ENCODE peak calls at places on chromosomes 7 and 10, in four cellular contexts. One of them, this sample, is unnamed.

GRCh38 chr10:34186740-34187139 is 628.4 kb downstream of the PARD3 start:
- DNase-seq in cardiac fibroblast: no peak
- DNase-seq in body of pancreas: no peak
- DNase-seq in Calu3: no peak
- DNase-seq in this sample: no peak

GRCh38 chr10:5490698-5491464 is 8.5 kb downstream of the CALML5 start:
- DNase-seq in cardiac fibroblast: no peak
- DNase-seq in body of pancreas: no peak
- DNase-seq in Calu3: no peak
- DNase-seq in this sample: no peak

GRCh38 chr10:28253174-28253783 is 49.6 kb downstream of the MPP7 start:
- DNase-seq in cardiac fibroblast: no peak
- DNase-seq in body of pancreas: no peak
- DNase-seq in Calu3: no peak
- DNase-seq in this sample: no peak

GRCh38 chr7:36951257-36951697 is 227.0 kb upstream of the AOAH start:
- DNase-seq in cardiac fibroblast: no peak
- DNase-seq in body of pancreas: no peak
- DNase-seq in Calu3: no peak
- DNase-seq in this sample: no peak

GRCh38 chr7:78924581-78924980 is 528.9 kb downstream of the MAGI2 start:
- DNase-seq in cardiac fibroblast: peak
- DNase-seq in body of pancreas: no peak
- DNase-seq in Calu3: peak
- DNase-seq in this sample: peak

GRCh38 chr10:70930251-70931000 is 42.1 kb upstream of the PCBD1 start:
- DNase-seq in cardiac fibroblast: no peak
- DNase-seq in body of pancreas: no peak
- DNase-seq in Calu3: no peak
- DNase-seq in this sample: no peak

GRCh38 chr10:24418532-24418931 is 209.6 kb downstream of the KIAA1217 start:
- DNase-seq in cardiac fibroblast: peak
- DNase-seq in body of pancreas: no peak
- DNase-seq in Calu3: no peak
- DNase-seq in this sample: no peak

GRCh38 chr10:79108728-79109127 is 40.0 kb downstream of the ZMIZ1 start:
- DNase-seq in cardiac fibroblast: no peak
- DNase-seq in body of pancreas: no peak
- DNase-seq in Calu3: no peak
- DNase-seq in this sample: no peak

GRCh38 chr10:48839809-48840679 is 99.6 kb downstream of the LRRC18 start:
- DNase-seq in cardiac fibroblast: no peak
- DNase-seq in body of pancreas: no peak
- DNase-seq in Calu3: no peak
- DNase-seq in this sample: no peak

GRCh38 chr7:93159490-93159889 is 11.3 kb upstream of the SAMD9L start:
- DNase-seq in cardiac fibroblast: peak
- DNase-seq in body of pancreas: no peak
- DNase-seq in Calu3: no peak
- DNase-seq in this sample: no peak

GRCh38 chr10:15897282-15897681 is 37.0 kb upstream of the MINDY3 start:
- DNase-seq in cardiac fibroblast: peak
- DNase-seq in body of pancreas: no peak
- DNase-seq in Calu3: no peak
- DNase-seq in this sample: peak

GRCh38 chr7:28551311-28551710 is 139.0 kb downstream of the CREB5 start:
- DNase-seq in cardiac fibroblast: no peak
- DNase-seq in body of pancreas: no peak
- DNase-seq in Calu3: no peak
- DNase-seq in this sample: no peak

GRCh38 chr7:43647772-43648643 is 65.1 kb downstream of the STK17A start:
- DNase-seq in cardiac fibroblast: peak
- DNase-seq in body of pancreas: peak
- DNase-seq in Calu3: peak
- DNase-seq in this sample: peak

GRCh38 chr7:135930565-135931423 is 46.4 kb downstream of the MTPN start:
- DNase-seq in cardiac fibroblast: peak
- DNase-seq in body of pancreas: no peak
- DNase-seq in Calu3: no peak
- DNase-seq in this sample: peak

GRCh38 chr10:100286051-100287033 is at the start of gene BLOC1S2:
- DNase-seq in cardiac fibroblast: peak
- DNase-seq in body of pancreas: peak
- DNase-seq in Calu3: peak
- DNase-seq in this sample: peak

GRCh38 chr10:131843881-131844284 is 56.9 kb upstream of the PPP2R2D start:
- DNase-seq in cardiac fibroblast: no peak
- DNase-seq in body of pancreas: no peak
- DNase-seq in Calu3: no peak
- DNase-seq in this sample: no peak

GRCh38 chr10:79047875-79048638 is 20.7 kb upstream of the ZMIZ1 start:
- DNase-seq in cardiac fibroblast: no peak
- DNase-seq in body of pancreas: peak
- DNase-seq in Calu3: no peak
- DNase-seq in this sample: no peak

GRCh38 chr10:109429956-109430760 is 493.2 kb downstream of the XPNPEP1 start:
- DNase-seq in cardiac fibroblast: peak
- DNase-seq in body of pancreas: no peak
- DNase-seq in Calu3: no peak
- DNase-seq in this sample: peak

GRCh38 chr10:11058965-11059364 is 41.3 kb downstream of the CELF2 start:
- DNase-seq in cardiac fibroblast: peak
- DNase-seq in body of pancreas: no peak
- DNase-seq in Calu3: no peak
- DNase-seq in this sample: no peak

GRCh38 chr10:120493411-120494312 is 36.6 kb downstream of the PLPP4 start:
- DNase-seq in cardiac fibroblast: no peak
- DNase-seq in body of pancreas: no peak
- DNase-seq in Calu3: no peak
- DNase-seq in this sample: no peak

GRCh38 chr10:105950410-105950809 is 1214.1 kb downstream of the SORCS1 start:
- DNase-seq in cardiac fibroblast: peak
- DNase-seq in body of pancreas: peak
- DNase-seq in Calu3: peak
- DNase-seq in this sample: peak

GRCh38 chr10:103504181-103504783 is 10.8 kb downstream of the NEURL1 start:
- DNase-seq in cardiac fibroblast: peak
- DNase-seq in body of pancreas: peak
- DNase-seq in Calu3: peak
- DNase-seq in this sample: peak

GRCh38 chr7:44538798-44539668 is 2.1 kb downstream of the NPC1L1 start:
- DNase-seq in cardiac fibroblast: no peak
- DNase-seq in body of pancreas: no peak
- DNase-seq in Calu3: no peak
- DNase-seq in this sample: no peak

GRCh38 chr7:151494569-151495284 is 25.0 kb downstream of the RHEB start:
- DNase-seq in cardiac fibroblast: no peak
- DNase-seq in body of pancreas: no peak
- DNase-seq in Calu3: no peak
- DNase-seq in this sample: no peak

GRCh38 chr10:29609696-29610095 is 25.1 kb downstream of the SVIL start:
- DNase-seq in cardiac fibroblast: no peak
- DNase-seq in body of pancreas: no peak
- DNase-seq in Calu3: no peak
- DNase-seq in this sample: no peak

GRCh38 chr7:24665564-24666294 is 91.5 kb downstream of the GSDME start:
- DNase-seq in cardiac fibroblast: peak
- DNase-seq in body of pancreas: peak
- DNase-seq in Calu3: peak
- DNase-seq in this sample: peak

GRCh38 chr10:28587970-28588290 is 55.0 kb downstream of the WAC start:
- DNase-seq in cardiac fibroblast: peak
- DNase-seq in body of pancreas: peak
- DNase-seq in Calu3: no peak
- DNase-seq in this sample: peak

GRCh38 chr10:74888947-74889661 is 62.7 kb downstream of the KAT6B start:
- DNase-seq in cardiac fibroblast: peak
- DNase-seq in body of pancreas: peak
- DNase-seq in Calu3: peak
- DNase-seq in this sample: peak

GRCh38 chr10:133163889-133164815 is 4.1 kb downstream of the KNDC1 start:
- DNase-seq in cardiac fibroblast: no peak
- DNase-seq in body of pancreas: no peak
- DNase-seq in Calu3: no peak
- DNase-seq in this sample: no peak

GRCh38 chr10:72612203-72612826 is 13.6 kb downstream of the MICU1 start:
- DNase-seq in cardiac fibroblast: peak
- DNase-seq in body of pancreas: peak
- DNase-seq in Calu3: no peak
- DNase-seq in this sample: peak

GRCh38 chr10:104293781-104294321 is 24.9 kb downstream of the GSTO2 start:
- DNase-seq in cardiac fibroblast: peak
- DNase-seq in body of pancreas: no peak
- DNase-seq in Calu3: no peak
- DNase-seq in this sample: no peak

GRCh38 chr10:8969853-8970252 is 915.4 kb downstream of the GATA3 start:
- DNase-seq in cardiac fibroblast: no peak
- DNase-seq in body of pancreas: no peak
- DNase-seq in Calu3: no peak
- DNase-seq in this sample: no peak

GRCh38 chr10:78448994-78449418 is 415.3 kb downstream of the RPS24 start:
- DNase-seq in cardiac fibroblast: no peak
- DNase-seq in body of pancreas: no peak
- DNase-seq in Calu3: no peak
- DNase-seq in this sample: no peak

GRCh38 chr10:77643795-77644468 is 6.3 kb upstream of the KCNMA1 start:
- DNase-seq in cardiac fibroblast: peak
- DNase-seq in body of pancreas: no peak
- DNase-seq in Calu3: peak
- DNase-seq in this sample: peak

DNA sequence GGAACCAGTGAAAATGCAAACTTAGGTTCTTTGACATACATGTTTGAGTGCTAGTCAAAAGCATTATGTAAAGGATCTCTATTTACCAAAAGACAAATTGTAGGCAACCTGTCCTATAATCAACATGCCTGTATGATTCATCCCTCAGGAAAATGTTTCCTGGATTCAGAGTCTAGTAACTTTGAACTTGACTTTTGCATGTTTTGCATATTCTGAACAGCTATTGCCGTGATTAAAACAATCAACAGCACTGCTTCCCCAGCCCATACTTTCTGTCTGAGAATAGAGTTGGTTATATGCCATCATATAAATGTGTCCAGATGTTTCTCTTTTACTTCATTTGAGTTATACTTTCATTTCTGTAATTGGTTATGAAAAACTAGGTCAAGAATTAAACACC is 83.5 kb downstream of the ZMYND11 start:
- DNase-seq in cardiac fibroblast: peak
- DNase-seq in body of pancreas: no peak
- DNase-seq in Calu3: no peak
- DNase-seq in this sample: no peak
- TF ChIP-seq CTCF in cardiac fibroblast: no peak
- TF ChIP-seq CTCF in body of pancreas: no peak
- TF ChIP-seq CTCF in Calu3: no peak
- TF ChIP-seq CTCF in this sample: no peak

GRCh38 chr10:114206902-114207301 is 27.7 kb downstream of the TDRD1 start:
- DNase-seq in cardiac fibroblast: no peak
- DNase-seq in body of pancreas: no peak
- DNase-seq in Calu3: no peak
- DNase-seq in this sample: no peak

GRCh38 chr10:114212153-114212552 is 26.9 kb upstream of the VWA2 start:
- DNase-seq in cardiac fibroblast: no peak
- DNase-seq in body of pancreas: no peak
- DNase-seq in Calu3: no peak
- DNase-seq in this sample: no peak

GRCh38 chr10:114207349-114207748 is 28.2 kb downstream of the TDRD1 start:
- DNase-seq in cardiac fibroblast: no peak
- DNase-seq in body of pancreas: no peak
- DNase-seq in Calu3: no peak
- DNase-seq in this sample: no peak

DNA sequence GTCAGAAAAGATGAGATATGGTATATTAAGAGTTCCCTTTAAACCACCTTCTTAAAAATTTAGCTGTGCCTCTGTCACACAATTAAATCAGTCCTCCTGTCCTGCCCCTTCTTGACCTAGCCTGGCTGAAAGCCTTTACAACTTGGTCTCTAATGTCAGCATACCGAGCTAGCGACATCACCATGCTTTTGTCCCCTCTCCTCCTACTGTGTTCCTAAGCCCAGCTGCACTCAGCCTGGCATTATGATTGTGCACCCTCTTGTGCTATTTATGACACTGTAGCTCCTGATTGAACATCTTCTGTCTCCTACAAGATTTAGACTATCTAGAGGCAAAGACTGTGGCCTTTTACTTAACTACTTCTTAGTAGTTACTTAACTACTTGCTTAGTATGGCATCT is 29.2 kb downstream of the TDRD1 start:
- DNase-seq in cardiac fibroblast: no peak
- DNase-seq in body of pancreas: no peak
- DNase-seq in Calu3: no peak
- DNase-seq in this sample: no peak
- TF ChIP-seq CTCF in cardiac fibroblast: no peak
- TF ChIP-seq CTCF in body of pancreas: no peak
- TF ChIP-seq CTCF in Calu3: no peak
- TF ChIP-seq CTCF in this sample: no peak

GRCh38 chr10:127148066-127148932 is 48.1 kb downstream of the INSYN2A start:
- DNase-seq in cardiac fibroblast: peak
- DNase-seq in body of pancreas: no peak
- DNase-seq in Calu3: peak
- DNase-seq in this sample: peak
- TF ChIP-seq CTCF in cardiac fibroblast: no peak
- TF ChIP-seq CTCF in body of pancreas: no peak
- TF ChIP-seq CTCF in Calu3: no peak
- TF ChIP-seq CTCF in this sample: no peak

GRCh38 chr10:64113796-64114195 is 592.6 kb downstream of the REEP3 start:
- DNase-seq in cardiac fibroblast: no peak
- DNase-seq in body of pancreas: no peak
- DNase-seq in Calu3: no peak
- DNase-seq in this sample: no peak

GRCh38 chr10:64116731-64117130 is 595.5 kb downstream of the REEP3 start:
- DNase-seq in cardiac fibroblast: peak
- DNase-seq in body of pancreas: no peak
- DNase-seq in Calu3: no peak
- DNase-seq in this sample: no peak

GRCh38 chr10:64115471-64115870 is 594.3 kb downstream of the REEP3 start:
- DNase-seq in cardiac fibroblast: no peak
- DNase-seq in body of pancreas: no peak
- DNase-seq in Calu3: no peak
- DNase-seq in this sample: no peak

GRCh38 chr10:64118736-64119135 is 597.5 kb downstream of the REEP3 start:
- DNase-seq in cardiac fibroblast: no peak
- DNase-seq in body of pancreas: no peak
- DNase-seq in Calu3: no peak
- DNase-seq in this sample: no peak

GRCh38 chr10:64115913-64116643 is 594.9 kb downstream of the REEP3 start:
- DNase-seq in cardiac fibroblast: peak
- DNase-seq in body of pancreas: peak
- DNase-seq in Calu3: peak
- DNase-seq in this sample: no peak
- TF ChIP-seq CTCF in cardiac fibroblast: peak
- TF ChIP-seq CTCF in body of pancreas: peak
- TF ChIP-seq CTCF in Calu3: peak
- TF ChIP-seq CTCF in this sample: no peak